ENCODE peak calls at places on chromosome X, in four cellular contexts. G, R, V and N are unnamed samples.

GRCh38 chrX:68072016-68072415 is 361.3 kb downstream of the OPHN1 start:
- DNase-seq in G (no peak), R (no peak), V (peak; percentile 14), N (no peak)

GRCh38 chrX:39689374-39690104 is 408.2 kb downstream of the BCOR start:
- DNase-seq in G (no peak), V (no peak), R (no peak), N (no peak)

GRCh38 chrX:110138557-110138956 is 135.6 kb downstream of the TMEM164 start:
- DNase-seq in R (no peak), G (no peak), V (no peak), N (no peak)

GRCh38 chrX:49273181-49273727 is 3.7 kb downstream of the PPP1R3F start:
- DNase-seq in V (no peak), R (no peak), G (no peak), N (no peak)

GRCh38 chrX:13716905-13717304 is 17.5 kb downstream of the TRAPPC2 start:
- DNase-seq in G (no peak), V (no peak), R (no peak), N (peak; percentile 80)

GRCh38 chrX:107878106-107878505 is 52.4 kb downstream of the MID2 start:
- DNase-seq in G (no peak), R (no peak), V (peak; percentile 32), N (no peak)

GRCh38 chrX:50814701-50815476 is 895 bp upstream of the SHROOM4 start:
- DNase-seq in G (no peak), V (no peak), R (no peak), N (no peak)

GRCh38 chrX:136906921-136907510 is 26.5 kb upstream of the RBMX start:
- DNase-seq in R (no peak), G (no peak), V (no peak), N (no peak)

GRCh38 chrX:45749375-45749774 is 548.7 kb upstream of the DIPK2B start:
- DNase-seq in V (peak; percentile 16), G (no peak), R (no peak), N (no peak)

GRCh38 chrX:9338986-9339385 is 125.9 kb upstream of the TBL1X start:
- DNase-seq in R (no peak), V (no peak), G (no peak), N (no peak)

GRCh38 chrX:19440713-19441112 is 74.6 kb downstream of the MAP3K15 start:
- DNase-seq in G (no peak), R (no peak), V (peak; percentile 32), N (no peak)

GRCh38 chrX:107226766-107227165 is 20.4 kb downstream of the DNAAF6 start:
- DNase-seq in G (no peak), R (no peak), V (peak; percentile 6), N (no peak)

GRCh38 chrX:129790808-129791207 is 11.1 kb downstream of the SASH3 start:
- DNase-seq in G (no peak), V (no peak), R (no peak), N (no peak)

GRCh38 chrX:2485460-2485753 is 15.4 kb downstream of the DHRSX start:
- DNase-seq in R (no peak), V (no peak), G (no peak), N (no peak)

GRCh38 chrX:48695524-48695875 is 1.0 kb upstream of the SUV39H1 start:
- DNase-seq in R (no peak), V (no peak), G (no peak), N (no peak)

GRCh38 chrX:112846114-112846513 is 5.5 kb upstream of the AMOT start:
- DNase-seq in R (no peak), V (no peak), G (no peak), N (no peak)

GRCh38 chrX:11446951-11447350 is 153.7 kb downstream of the AMELX start:
- DNase-seq in R (no peak), V (no peak), G (no peak), N (no peak)

GRCh38 chrX:140815868-140816267 is 106.3 kb downstream of the LINC00632 start:
- DNase-seq in G (no peak), V (peak; percentile 13), R (no peak), N (no peak)

GRCh38 chrX:13376857-13377441 is 57.1 kb upstream of the ATXN3L start:
- DNase-seq in V (peak; percentile 74), G (no peak), R (peak; percentile 1), N (no peak)

GRCh38 chrX:49919617-49920016 is 2.8 kb upstream of the CLCN5 start:
- DNase-seq in R (no peak), G (peak; percentile 49), V (no peak), N (peak; percentile 4)

GRCh38 chrX:49177873-49178480 is 6.3 kb downstream of the PLP2 start:
- DNase-seq in R (no peak), G (no peak), V (no peak), N (no peak)

GRCh38 chrX:106862972-106863688 is 40.0 kb downstream of the RIPPLY1 start:
- DNase-seq in G (peak; percentile 5), R (no peak), V (peak; percentile 8), N (no peak)

GRCh38 chrX:63686878-63687714 is 97.9 kb downstream of the ARHGEF9 start:
- DNase-seq in V (peak; percentile 33), G (peak; percentile 26), R (no peak), N (no peak)

GRCh38 chrX:44039556-44039955 is 66.4 kb upstream of the NDP start:
- DNase-seq in G (no peak), V (no peak), R (no peak), N (no peak)

GRCh38 chrX:119880552-119881437 is 9.2 kb downstream of the NDUFA1 start:
- DNase-seq in G (peak; percentile 46), R (no peak), V (peak; percentile 34), N (peak; percentile 26)

GRCh38 chrX:77749695-77750094 is 36.3 kb downstream of the ATRX start:
- DNase-seq in R (no peak), V (no peak), G (no peak), N (no peak)